ENCODE peak calls at places on chromosomes 6 and 20, in eight cellular contexts. One of them, this sample, is unnamed.

GRCh38 chr6:139882234-139882633 is 507.8 kb upstream of the CITED2 start:
- DNase-seq in neural progenitor cell: no peak
- DNase-seq in ELR: peak; percentile 38
- DNase-seq in HFF-Myc: no peak
- DNase-seq in IMR-90: peak; percentile 78
- DNase-seq in activated CD4-positive, alpha-beta T cell treated with anti-CD3 and anti-CD28 coated beads, Interleukin-2, amount 10 ng/mL, durations not matched to agents 7 days and 5 days: no peak
- DNase-seq in NAMALWA: no peak
- DNase-seq in uterus: no peak
- DNase-seq in this sample: no peak

GRCh38 chr20:53337419-53338101 is 256.1 kb downstream of the ZNF217 start:
- DNase-seq in uterus: no peak
- DNase-seq in IMR-90: no peak
- DNase-seq in NAMALWA: no peak
- DNase-seq in HFF-Myc: no peak
- DNase-seq in neural progenitor cell: no peak
- DNase-seq in ELR: no peak
- DNase-seq in activated CD4-positive, alpha-beta T cell treated with anti-CD3 and anti-CD28 coated beads, Interleukin-2, amount 10 ng/mL, durations not matched to agents 7 days and 5 days: no peak
- DNase-seq in this sample: no peak

GRCh38 chr6:144283781-144284473 is 1.2 kb upstream of the UTRN start:
- DNase-seq in ELR: peak; percentile 65
- DNase-seq in HFF-Myc: no peak
- DNase-seq in NAMALWA: peak; percentile 11
- DNase-seq in uterus: no peak
- DNase-seq in activated CD4-positive, alpha-beta T cell treated with anti-CD3 and anti-CD28 coated beads, Interleukin-2, amount 10 ng/mL, durations not matched to agents 7 days and 5 days: no peak
- DNase-seq in neural progenitor cell: no peak
- DNase-seq in IMR-90: peak; percentile 44
- DNase-seq in this sample: no peak

GRCh38 chr6:44569931-44570385 is 182.5 kb downstream of the CDC5L start:
- DNase-seq in ELR: peak; percentile 11
- DNase-seq in uterus: no peak
- DNase-seq in neural progenitor cell: no peak
- DNase-seq in NAMALWA: no peak
- DNase-seq in IMR-90: peak; percentile 7
- DNase-seq in activated CD4-positive, alpha-beta T cell treated with anti-CD3 and anti-CD28 coated beads, Interleukin-2, amount 10 ng/mL, durations not matched to agents 7 days and 5 days: no peak
- DNase-seq in HFF-Myc: no peak
- DNase-seq in this sample: no peak

GRCh38 chr20:3164043-3164762 is 4.5 kb upstream of the FASTKD5 start:
- DNase-seq in activated CD4-positive, alpha-beta T cell treated with anti-CD3 and anti-CD28 coated beads, Interleukin-2, amount 10 ng/mL, durations not matched to agents 7 days and 5 days: no peak
- DNase-seq in ELR: no peak
- DNase-seq in uterus: no peak
- DNase-seq in NAMALWA: no peak
- DNase-seq in IMR-90: no peak
- DNase-seq in HFF-Myc: no peak
- DNase-seq in neural progenitor cell: no peak
- DNase-seq in this sample: no peak

GRCh38 chr6:149268768-149269167 is 48.7 kb upstream of the TAB2 start:
- DNase-seq in HFF-Myc: no peak
- DNase-seq in NAMALWA: no peak
- DNase-seq in neural progenitor cell: no peak
- DNase-seq in IMR-90: peak; percentile 51
- DNase-seq in ELR: peak; percentile 24
- DNase-seq in uterus: no peak
- DNase-seq in activated CD4-positive, alpha-beta T cell treated with anti-CD3 and anti-CD28 coated beads, Interleukin-2, amount 10 ng/mL, durations not matched to agents 7 days and 5 days: no peak
- DNase-seq in this sample: no peak

GRCh38 chr6:1082040-1082935 is 229.6 kb upstream of the FOXQ1 start:
- DNase-seq in IMR-90: peak; percentile 73
- DNase-seq in activated CD4-positive, alpha-beta T cell treated with anti-CD3 and anti-CD28 coated beads, Interleukin-2, amount 10 ng/mL, durations not matched to agents 7 days and 5 days: no peak
- DNase-seq in ELR: peak; percentile 58
- DNase-seq in NAMALWA: no peak
- DNase-seq in neural progenitor cell: no peak
- DNase-seq in uterus: no peak
- DNase-seq in HFF-Myc: peak; percentile 47
- DNase-seq in this sample: peak; percentile 71

GRCh38 chr6:53741417-53741816 is 53.4 kb upstream of the LRRC1 start:
- DNase-seq in IMR-90: no peak
- DNase-seq in ELR: no peak
- DNase-seq in HFF-Myc: no peak
- DNase-seq in neural progenitor cell: no peak
- DNase-seq in NAMALWA: no peak
- DNase-seq in activated CD4-positive, alpha-beta T cell treated with anti-CD3 and anti-CD28 coated beads, Interleukin-2, amount 10 ng/mL, durations not matched to agents 7 days and 5 days: peak; percentile 16
- DNase-seq in uterus: no peak
- DNase-seq in this sample: no peak

GRCh38 chr6:3489961-3490621 is 33.2 kb upstream of the SLC22A23 start:
- DNase-seq in NAMALWA: no peak
- DNase-seq in ELR: no peak
- DNase-seq in uterus: no peak
- DNase-seq in activated CD4-positive, alpha-beta T cell treated with anti-CD3 and anti-CD28 coated beads, Interleukin-2, amount 10 ng/mL, durations not matched to agents 7 days and 5 days: no peak
- DNase-seq in IMR-90: no peak
- DNase-seq in neural progenitor cell: no peak
- DNase-seq in HFF-Myc: no peak
- DNase-seq in this sample: no peak

GRCh38 chr6:48535569-48535968 is 424.6 kb upstream of the PTCHD4 start:
- DNase-seq in NAMALWA: no peak
- DNase-seq in activated CD4-positive, alpha-beta T cell treated with anti-CD3 and anti-CD28 coated beads, Interleukin-2, amount 10 ng/mL, durations not matched to agents 7 days and 5 days: no peak
- DNase-seq in ELR: peak; percentile 69
- DNase-seq in IMR-90: peak; percentile 4
- DNase-seq in neural progenitor cell: peak; percentile 10
- DNase-seq in uterus: no peak
- DNase-seq in HFF-Myc: peak; percentile 15
- DNase-seq in this sample: peak; percentile 7

GRCh38 chr6:12363651-12364381 is 73.7 kb downstream of the EDN1 start:
- DNase-seq in HFF-Myc: no peak
- DNase-seq in ELR: no peak
- DNase-seq in uterus: no peak
- DNase-seq in neural progenitor cell: no peak
- DNase-seq in IMR-90: no peak
- DNase-seq in activated CD4-positive, alpha-beta T cell treated with anti-CD3 and anti-CD28 coated beads, Interleukin-2, amount 10 ng/mL, durations not matched to agents 7 days and 5 days: no peak
- DNase-seq in NAMALWA: peak; percentile 46
- DNase-seq in this sample: no peak

GRCh38 chr20:47964174-47964573 is 178.9 kb upstream of the SULF2 start:
- DNase-seq in NAMALWA: no peak
- DNase-seq in HFF-Myc: no peak
- DNase-seq in activated CD4-positive, alpha-beta T cell treated with anti-CD3 and anti-CD28 coated beads, Interleukin-2, amount 10 ng/mL, durations not matched to agents 7 days and 5 days: no peak
- DNase-seq in uterus: no peak
- DNase-seq in IMR-90: no peak
- DNase-seq in ELR: no peak
- DNase-seq in neural progenitor cell: no peak
- DNase-seq in this sample: no peak

This sample was measured in keratinocyte.